ENCODE peak calls at places on chromosomes 12 and 14, in four cellular contexts. K, L, A and W are unnamed samples.

GRCh38 chr12:15982471-15982870 is 71.3 kb downstream of the DERA start:
- DNase-seq in K (peak), L (peak), A (no peak), W (peak)

GRCh38 chr14:52700701-52701172 is 5.4 kb upstream of the ERO1A start:
- DNase-seq in K (peak), L (no peak), A (no peak), W (peak)

GRCh38 chr14:86462193-86462592 is 932.2 kb downstream of the FLRT2 start:
- DNase-seq in K (peak), L (peak), A (peak), W (peak)

GRCh38 chr12:75848533-75848932 is 183.0 kb downstream of the PHLDA1 start:
- DNase-seq in K (peak), L (no peak), A (no peak), W (no peak)

GRCh38 chr14:19930617-19931016 is at the start of gene OR4K1:
- DNase-seq in K (no peak), L (no peak), A (no peak), W (no peak)

GRCh38 chr12:11663128-11663527 is 13.7 kb downstream of the ETV6 start:
- DNase-seq in K (peak), L (peak), A (no peak), W (no peak)

GRCh38 chr12:101455685-101456084 is 19.5 kb upstream of the SPIC start:
- DNase-seq in K (no peak), L (no peak), A (no peak), W (no peak)

GRCh38 chr12:131833896-131834641 is 5.9 kb downstream of the MMP17 start:
- DNase-seq in K (peak), L (peak), A (no peak), W (peak)

GRCh38 chr12:57904848-57905811 is 36.2 kb upstream of the ATP23 start:
- DNase-seq in K (peak), L (peak), A (peak), W (peak)

GRCh38 chr14:59274991-59275391 is 86.5 kb downstream of the DAAM1 start:
- DNase-seq in K (no peak), L (peak), A (no peak), W (no peak)

GRCh38 chr14:60646202-60646886 is 2.9 kb downstream of the SIX1 start:
- DNase-seq in K (no peak), L (no peak), A (no peak), W (peak)

GRCh38 chr14:55926007-55926406 is 192.2 kb upstream of the PELI2 start:
- DNase-seq in K (no peak), L (no peak), A (peak), W (no peak)

GRCh38 chr12:14135996-14136395 is 154.6 kb upstream of the GRIN2B start:
- DNase-seq in K (no peak), L (no peak), A (no peak), W (no peak)

GRCh38 chr12:9253464-9253863 is 45.3 kb upstream of the PZP start:
- DNase-seq in K (no peak), L (no peak), A (no peak), W (no peak)

GRCh38 chr14:90405755-90406154 is 8.9 kb downstream of the CALM1 start:
- DNase-seq in K (no peak), L (no peak), A (no peak), W (no peak)

GRCh38 chr12:53379389-53380103 is 430 bp upstream of the SP1 start:
- DNase-seq in K (peak), L (peak), A (peak), W (peak)

GRCh38 chr12:39420043-39420442 is 22.9 kb downstream of the KIF21A start:
- DNase-seq in K (no peak), L (no peak), A (no peak), W (no peak)

GRCh38 chr14:61872452-61872851 is 110.2 kb downstream of the SNAPC1 start:
- DNase-seq in K (no peak), L (no peak), A (no peak), W (no peak)

GRCh38 chr14:39469094-39469710 is 37.0 kb upstream of the FBXO33 start:
- DNase-seq in K (peak), L (no peak), A (no peak), W (peak)

GRCh38 chr14:74882103-74882920 is 596 bp downstream of the DLST start:
- DNase-seq in K (peak), L (peak), A (peak), W (peak)

GRCh38 chr14:105100931-105101330 is 35.7 kb upstream of the GPR132 start:
- DNase-seq in K (no peak), L (no peak), A (no peak), W (no peak)

GRCh38 chr14:20343855-20344205 is 395 bp downstream of the PARP2 start:
- DNase-seq in K (peak), L (peak), A (no peak), W (peak)

GRCh38 chr14:106843951-106844483 is 1317.6 kb downstream of the TMEM121 start:
- DNase-seq in K (no peak), L (no peak), A (peak), W (no peak)

GRCh38 chr12:120439646-120440247 is 1.8 kb downstream of the COX6A1 start:
- DNase-seq in K (peak), L (peak), A (peak), W (peak)

GRCh38 chr14:32396874-32397273 is 67.8 kb downstream of the AKAP6 start:
- DNase-seq in K (no peak), L (no peak), A (no peak), W (no peak)

GRCh38 chr12:93591137-93591868 is 18.8 kb downstream of the SOCS2 start:
- DNase-seq in K (peak), L (peak), A (peak), W (peak)

GRCh38 chr14:61628192-61628591 is 67.1 kb upstream of the HIF1A start:
- DNase-seq in K (no peak), L (peak), A (no peak), W (no peak)

GRCh38 chr12:68871899-68872298 is 61.1 kb downstream of the CPM start:
- DNase-seq in K (no peak), L (no peak), A (no peak), W (no peak)

GRCh38 chr12:131463165-131463564 is 247.7 kb upstream of the SFSWAP start:
- DNase-seq in K (no peak), L (no peak), A (no peak), W (no peak)

GRCh38 chr14:55102141-55102547 is 26.9 kb upstream of the LGALS3 start:
- DNase-seq in K (peak), L (peak), A (peak), W (peak)

GRCh38 chr12:19726592-19726991 is 287.3 kb downstream of the AEBP2 start:
- DNase-seq in K (no peak), L (no peak), A (no peak), W (no peak)

GRCh38 chr12:53868516-53868986 is 70.1 kb upstream of the HOXC13 start:
- DNase-seq in K (no peak), L (no peak), A (no peak), W (no peak)

GRCh38 chr12:94147991-94148840 is at the start of gene PLXNC1:
- DNase-seq in K (peak), L (peak), A (peak), W (peak)

GRCh38 chr12:795305-795704 is 42.9 kb downstream of the WNK1 start:
- DNase-seq in K (no peak), L (no peak), A (no peak), W (no peak)

GRCh38 chr14:22266141-22266442 is 322.9 kb downstream of the DAD1 start:
- DNase-seq in K (no peak), L (peak), A (no peak), W (no peak)

GRCh38 chr12:91379051-91379775 is 196.6 kb upstream of the DCN start:
- DNase-seq in K (no peak), L (no peak), A (no peak), W (peak)

GRCh38 chr14:105118646-105119409 is 49.7 kb downstream of the JAG2 start:
- DNase-seq in K (no peak), L (no peak), A (no peak), W (no peak)

GRCh38 chr12:29608581-29608980 is 111.1 kb upstream of the OVCH1 start:
- DNase-seq in K (no peak), L (no peak), A (no peak), W (no peak)
- H3K9ac ChIP-seq in K (no peak), L (no peak), A (no peak), W (no peak)

GRCh38 chr12:108690799-108691153 is 40.5 kb downstream of the CORO1C start:
- DNase-seq in K (no peak), L (no peak), A (no peak), W (no peak)

GRCh38 chr12:108693186-108693585 is 38.1 kb downstream of the CORO1C start:
- DNase-seq in K (no peak), L (no peak), A (no peak), W (no peak)

GRCh38 chr12:108691995-108692808 is 39.1 kb downstream of the CORO1C start:
- DNase-seq in K (peak), L (peak), A (peak), W (peak)

GRCh38 chr12:108690191-108690518 is 41.2 kb downstream of the CORO1C start:
- DNase-seq in K (no peak), L (no peak), A (no peak), W (no peak)

DNA sequence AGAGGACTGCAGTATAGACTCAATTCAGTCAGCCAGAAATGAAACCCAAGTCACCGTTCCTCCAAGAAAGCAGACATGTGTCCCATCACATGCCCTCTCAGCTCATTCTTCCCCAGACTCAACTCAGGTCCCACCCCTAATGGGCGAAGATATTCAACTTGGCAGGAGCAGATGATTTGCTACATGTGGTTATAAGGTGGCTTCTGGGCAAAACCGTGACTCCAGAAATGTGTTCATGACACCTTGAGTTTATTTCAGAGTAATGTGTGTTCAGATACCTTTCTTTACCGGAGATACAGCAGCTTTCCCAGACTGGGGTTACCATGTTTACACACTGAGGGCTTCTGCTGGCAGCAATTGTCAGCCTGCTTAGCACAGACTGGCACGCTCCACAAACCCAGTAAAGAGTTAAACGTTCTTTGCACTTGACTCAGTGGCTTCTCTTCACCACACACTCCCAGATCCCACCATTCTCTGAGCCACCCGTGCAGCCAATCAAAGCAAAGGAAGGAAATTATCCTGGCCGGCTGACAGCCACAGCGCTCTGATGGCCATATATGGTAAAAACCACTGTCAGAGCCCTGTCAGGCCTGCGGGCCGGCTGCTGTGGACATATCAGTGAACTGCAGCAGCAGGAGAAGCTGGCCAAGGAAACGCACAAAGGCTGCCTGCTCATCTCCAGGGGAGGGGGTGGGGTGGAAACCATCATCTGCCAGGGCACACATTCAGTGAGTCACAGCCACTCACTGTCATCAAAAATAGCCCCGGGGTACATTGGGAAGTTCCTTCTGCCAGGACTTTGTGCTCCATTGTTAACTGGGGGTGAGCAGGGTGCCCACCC is 39.9 kb downstream of the CORO1C start:
- DNase-seq in K (peak), L (peak), A (peak), W (peak)
- H3K4me3 ChIP-seq in K (peak), L (peak), A (peak), W (peak)

DNA sequence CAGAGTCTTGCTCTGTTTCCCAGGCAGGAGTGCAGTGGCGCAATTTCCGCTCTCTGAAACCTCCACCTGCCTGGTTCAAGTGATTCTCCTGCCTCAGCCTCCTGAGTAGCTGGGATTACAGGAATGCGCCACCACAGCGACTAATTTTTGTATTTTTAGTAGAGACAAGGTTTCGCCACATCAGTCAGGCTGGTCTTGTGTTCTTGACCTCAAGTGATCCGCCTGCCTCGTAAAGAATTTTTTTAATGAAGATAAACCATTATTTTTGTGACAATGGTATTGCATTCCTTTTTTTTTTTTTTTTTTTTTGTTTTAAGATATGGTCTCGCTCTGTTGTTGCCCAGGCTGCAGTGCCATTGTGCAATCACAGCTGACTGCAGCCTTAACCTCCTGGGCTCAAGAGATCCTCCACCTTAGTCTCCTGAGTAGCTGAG is 25.8 kb downstream of the ACVR1B start:
- DNase-seq in K (no peak), L (peak), A (no peak), W (no peak)
- H3K9ac ChIP-seq in K (no peak), L (no peak), A (no peak), W (no peak)

GRCh38 chr14:67733609-67734008 is 31.9 kb downstream of the RDH12 start:
- DNase-seq in K (no peak), L (no peak), A (no peak), W (no peak)

GRCh38 chr14:67727361-67727760 is 25.7 kb downstream of the RDH12 start:
- DNase-seq in K (no peak), L (no peak), A (no peak), W (no peak)

GRCh38 chr14:67728258-67728657 is 26.6 kb downstream of the RDH12 start:
- DNase-seq in K (no peak), L (no peak), A (no peak), W (no peak)

GRCh38 chr14:67725171-67725570 is 23.5 kb downstream of the RDH12 start:
- DNase-seq in K (no peak), L (no peak), A (no peak), W (no peak)

DNA sequence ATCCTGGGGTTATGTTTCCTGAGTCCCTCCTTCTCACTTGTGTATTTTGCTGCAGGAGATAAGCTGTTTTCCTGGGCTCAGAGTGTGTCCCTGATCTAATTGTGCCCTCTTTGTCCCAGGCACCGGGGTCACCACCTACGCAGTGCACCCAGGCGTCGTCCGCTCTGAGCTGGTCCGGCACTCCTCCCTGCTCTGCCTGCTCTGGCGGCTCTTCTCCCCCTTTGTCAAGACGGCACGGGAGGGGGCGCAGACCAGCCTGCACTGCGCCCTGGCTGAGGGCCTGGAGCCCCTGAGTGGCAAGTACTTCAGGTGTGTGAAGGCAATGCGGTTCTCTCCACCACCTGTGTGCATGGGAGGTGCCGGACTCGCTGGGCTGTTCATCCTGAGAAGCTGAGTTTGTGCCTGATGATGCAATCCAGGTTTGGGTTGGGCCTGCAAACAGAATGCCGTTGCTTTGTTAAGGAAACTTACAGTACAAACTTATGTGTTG is 27.4 kb downstream of the RDH12 start:
- DNase-seq in K (no peak), L (no peak), A (peak), W (no peak)
- H3K4me3 ChIP-seq in K (no peak), L (no peak), A (no peak), W (no peak)

DNA sequence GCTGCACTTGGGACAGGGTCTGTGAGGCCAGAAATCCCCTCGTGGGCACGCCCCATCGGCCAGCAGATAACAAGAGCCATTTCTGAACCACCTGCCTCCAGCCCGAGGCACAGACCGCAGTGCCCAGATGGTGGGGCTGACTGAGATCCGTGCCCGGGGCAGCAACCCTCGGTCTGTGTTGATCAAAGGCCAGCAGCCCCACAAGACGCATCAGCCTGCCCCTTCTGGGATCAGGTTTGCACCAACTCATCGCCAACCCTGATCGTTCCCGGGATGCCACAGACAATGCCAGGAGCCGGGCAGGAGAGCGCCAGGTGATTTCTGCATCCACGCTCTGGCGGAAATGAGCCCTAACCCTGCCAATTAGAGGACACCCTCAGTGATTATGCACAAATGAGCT is 64.5 kb downstream of the TESC start:
- DNase-seq in K (no peak), L (no peak), A (no peak), W (no peak)
- H3K9ac ChIP-seq in K (no peak), L (no peak), A (no peak), W (no peak)

DNA sequence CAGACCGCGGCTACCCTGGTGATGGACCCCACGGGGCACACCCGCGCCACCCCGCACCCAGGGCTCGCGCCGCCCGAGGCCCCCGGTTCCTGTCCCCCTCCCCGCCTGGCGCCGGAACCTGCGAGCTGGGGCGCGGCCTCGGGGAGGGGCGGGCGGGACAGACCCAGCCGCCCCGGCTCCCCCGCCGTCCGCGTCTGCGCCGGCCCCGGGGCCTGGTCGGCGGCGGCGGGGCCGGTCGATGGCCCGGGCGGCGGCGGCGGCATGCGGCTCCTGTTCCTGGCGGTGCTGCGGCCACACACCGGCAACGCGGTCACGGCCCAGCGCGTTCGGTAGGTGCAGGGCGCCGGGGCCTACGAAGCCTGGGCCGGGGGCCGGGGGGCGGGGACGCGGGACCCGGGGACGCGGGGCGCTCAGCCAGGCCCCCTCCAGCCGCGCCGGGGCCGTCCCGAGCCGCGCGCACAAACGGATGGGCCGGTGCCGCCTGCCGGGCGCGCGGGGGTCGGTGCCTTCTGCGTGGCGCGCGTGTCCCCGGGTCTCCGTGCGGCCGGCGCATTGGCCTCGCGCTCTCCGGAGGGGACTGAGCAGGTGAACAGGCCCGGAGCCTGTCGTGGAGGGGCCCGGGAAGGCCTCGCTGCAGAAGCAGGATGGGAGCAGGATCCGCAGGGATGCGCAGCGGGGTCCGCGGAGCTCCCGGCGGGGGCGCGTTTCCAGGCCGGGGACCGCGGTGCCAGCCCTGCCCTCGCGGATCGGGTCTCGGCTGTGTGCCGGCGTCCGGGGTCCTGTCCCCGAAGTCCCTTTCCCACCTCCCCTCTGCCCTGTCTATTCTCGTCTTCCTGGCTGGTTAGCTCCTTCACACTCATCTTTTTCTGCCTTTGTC is at the start of gene GLT1D1:
- DNase-seq in K (no peak), L (no peak), A (no peak), W (no peak)
- H3K4me3 ChIP-seq in K (no peak), L (no peak), A (no peak), W (no peak)

GRCh38 chr12:97758102-97758501 is 295.5 kb downstream of the RMST start:
- DNase-seq in K (no peak), L (no peak), A (no peak), W (no peak)
- H3K9ac ChIP-seq in K (peak), L (no peak), A (no peak), W (peak)